ENCODE peak calls at places on chromosome 6, in five cellular contexts. V, M, A, R and J are unnamed samples. For H3K36me3, the result is how much of the 10 kb centered on the place peaks cover.

GRCh38 chr6:8065519-8065911 is 1.3 kb upstream of the BLOC1S5 start:
- DNase-seq in V (peak), M (no peak), A (no peak), R (no peak), J (no peak)

GRCh38 chr6:151325075-151326050 is 66.0 kb downstream of the ZBTB2 start:
- DNase-seq in V (peak), M (peak), A (peak), R (no peak), J (no peak)

GRCh38 chr6:41801380-41801779 is 13.9 kb downstream of the TOMM6 start:
- DNase-seq in V (peak), M (no peak), A (peak), R (no peak), J (no peak)

GRCh38 chr6:30325150-30325872 is 1.4 kb upstream of the TRIM39 start:
- DNase-seq in V (peak), M (no peak), A (peak), R (no peak), J (peak)

GRCh38 chr6:73870907-73871306 is 174.9 kb downstream of the CD109 start:
- DNase-seq in V (no peak), M (no peak), A (no peak), R (no peak), J (peak)

GRCh38 chr6:122445274-122445673 is 26.3 kb downstream of the SERINC1 start:
- DNase-seq in V (no peak), M (no peak), A (no peak), R (no peak), J (no peak)

GRCh38 chr6:32972353-32973143 is 4.2 kb downstream of the BRD2 start:
- DNase-seq in V (no peak), M (no peak), A (no peak), R (no peak), J (peak)

GRCh38 chr6:34791164-34791841 is 580 bp upstream of the BLTP3A start:
- DNase-seq in V (peak), M (peak), A (peak), R (peak), J (no peak)

GRCh38 chr6:161101517-161101916 is 109.9 kb downstream of the MAP3K4 start:
- DNase-seq in V (peak), M (peak), A (peak), R (no peak), J (no peak)

GRCh38 chr6:125957845-125958244 is 1.3 kb downstream of the HINT3 start:
- DNase-seq in V (peak), M (no peak), A (peak), R (no peak), J (no peak)

GRCh38 chr6:26305097-26305841 is 59.7 kb upstream of the BTN3A2 start:
- DNase-seq in V (peak), M (no peak), A (peak), R (peak), J (peak)

GRCh38 chr6:118872318-118872717 is 21.6 kb upstream of the ASF1A start:
- DNase-seq in V (no peak), M (no peak), A (no peak), R (no peak), J (no peak)

DNA sequence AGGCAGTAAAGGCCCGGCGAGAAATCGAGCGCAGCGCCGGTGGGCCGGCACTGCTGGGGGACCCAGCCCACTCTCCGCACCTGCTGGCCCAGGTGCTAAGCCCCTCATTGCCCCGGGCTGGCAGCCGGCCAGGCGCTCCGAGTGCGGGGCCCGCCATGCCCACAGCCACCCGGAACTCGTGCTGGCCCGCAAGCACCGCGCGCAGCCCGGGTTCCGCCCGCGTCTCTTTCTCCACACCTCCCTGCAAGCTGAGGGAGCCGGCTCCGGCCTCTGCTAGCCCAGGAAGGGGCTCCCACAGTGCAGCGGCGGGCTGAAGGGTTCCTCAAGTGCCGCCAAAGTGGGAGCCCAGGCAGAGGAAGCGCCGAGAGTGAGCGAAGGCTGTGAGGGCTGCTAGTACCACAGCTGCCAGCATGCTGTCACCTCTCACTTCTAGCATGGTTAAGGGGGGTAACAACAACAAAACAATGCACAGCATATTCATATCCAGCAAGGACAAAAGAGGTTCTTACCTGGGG is 11.3 kb upstream of the GMPR start:
- DNase-seq in V (no peak), M (no peak), A (no peak), R (no peak), J (no peak)
- H4K91ac ChIP-seq in V (no peak), M (no peak), A (no peak), R (no peak), J (no peak)

GRCh38 chr6:129679250-129679649 is 30.7 kb downstream of the ARHGAP18 start:
- DNase-seq in V (peak), M (no peak), A (no peak), R (no peak), J (no peak)
- H3K27ac ChIP-seq in V (no peak), M (no peak), A (peak), R (no peak), J (no peak)

GRCh38 chr6:149694926-149695325 is 23.0 kb downstream of the LATS1 start:
- DNase-seq in V (no peak), M (no peak), A (no peak), R (no peak), J (no peak)

GRCh38 chr6:149698175-149698574 is 19.7 kb downstream of the LATS1 start:
- DNase-seq in V (no peak), M (no peak), A (no peak), R (no peak), J (no peak)

GRCh38 chr6:149696904-149697303 is 21.0 kb downstream of the LATS1 start:
- DNase-seq in V (peak), M (no peak), A (no peak), R (no peak), J (no peak)

GRCh38 chr6:149701699-149702098 is 16.2 kb downstream of the LATS1 start:
- DNase-seq in V (peak), M (no peak), A (no peak), R (no peak), J (no peak)

GRCh38 chr6:149699150-149699549 is 18.8 kb downstream of the LATS1 start:
- DNase-seq in V (no peak), M (no peak), A (no peak), R (no peak), J (no peak)
- H3K36me3 ChIP-seq in V (under half), M (under half), A (half or more), R (under half), J (under half)

DNA sequence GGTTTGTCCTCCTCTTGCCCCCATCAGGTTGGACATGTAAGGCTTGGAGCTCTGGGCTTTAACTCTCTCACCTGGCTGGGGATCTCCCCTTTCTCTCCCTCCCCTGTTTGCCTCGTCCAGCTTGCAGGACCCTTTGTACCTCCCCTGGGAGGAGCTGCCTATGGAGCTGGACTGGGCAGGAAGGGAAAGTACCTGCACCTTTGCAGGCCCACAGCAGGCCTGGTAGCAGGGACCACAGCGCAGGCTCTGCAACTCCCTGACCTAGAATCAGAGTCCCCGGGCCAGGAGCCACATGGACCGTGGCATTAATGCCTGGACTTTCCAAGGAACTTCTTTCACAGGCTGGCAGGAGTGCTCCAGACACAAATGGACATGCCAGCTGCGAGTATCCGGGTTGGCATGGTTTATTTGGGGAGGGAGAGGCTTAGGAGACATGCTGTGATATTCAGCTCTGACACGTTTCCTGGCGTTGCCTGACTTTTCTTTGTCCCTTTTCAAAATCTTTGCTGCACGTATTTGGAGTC is 268.5 kb upstream of the EXOC2 start:
- DNase-seq in V (no peak), M (no peak), A (no peak), R (no peak), J (no peak)
- H4K91ac ChIP-seq in V (no peak), M (no peak), A (no peak), R (no peak), J (no peak)

GRCh38 chr6:43060755-43061633 is 1.6 kb downstream of the KLC4 start:
- DNase-seq in V (no peak), M (no peak), A (no peak), R (no peak), J (no peak)
- H3K27ac ChIP-seq in V (no peak), M (no peak), A (no peak), R (no peak), J (no peak)

DNA sequence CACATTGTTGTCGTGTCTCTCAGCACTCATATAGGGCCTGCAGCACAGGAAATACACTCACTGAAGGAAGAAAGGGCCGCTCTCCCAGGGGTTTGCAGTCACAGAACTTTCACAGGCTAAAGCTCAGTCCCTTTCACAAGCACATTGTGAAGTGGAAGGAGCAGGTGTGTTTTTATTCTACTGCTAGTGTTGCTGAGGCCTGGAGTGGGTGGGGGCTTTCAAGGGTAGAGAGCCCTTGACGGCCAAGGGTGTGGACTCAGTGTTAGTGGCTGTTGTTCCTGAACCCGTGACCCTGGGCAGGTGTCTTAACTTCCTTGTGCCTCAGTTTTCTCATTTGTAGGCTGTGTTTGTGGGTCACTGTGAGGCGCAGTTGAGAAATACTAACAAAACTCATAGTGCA is 66.2 kb upstream of the SLC22A1 start:
- DNase-seq in V (no peak), M (no peak), A (no peak), R (no peak), J (no peak)
- H3K36me3 ChIP-seq in V (half or more), M (half or more), A (half or more), R (half or more), J (half or more)